ENCODE peak calls at places on chromosomes 3 and 15, in five cellular contexts. B is neuronal stem cell, K is H9, J is H1, Q is trophoblast cell. T is an unnamed sample.

GRCh38 chr15:74378853-74379252 is 11.4 kb upstream of the CYP11A1 start:
- DNase-seq in B (no peak), K (peak; percentile 25), J (no peak), Q (peak; percentile 99), T (no peak)

GRCh38 chr3:149473314-149473990 is 1.0 kb upstream of the TM4SF4 start:
- DNase-seq in B (no peak), K (no peak), J (no peak), Q (no peak), T (peak; percentile 57)

GRCh38 chr3:184003187-184003967 is 14.3 kb downstream of the ABCC5 start:
- DNase-seq in B (no peak), K (no peak), J (no peak), Q (peak; percentile 96), T (peak; percentile 58)

GRCh38 chr15:28885630-28886430 is at the start of gene APBA2:
- DNase-seq in B (no peak), K (peak; percentile 55), J (peak; percentile 78), Q (peak; percentile 13), T (peak; percentile 41)

GRCh38 chr3:45759851-45760250 is 36.5 kb downstream of the SLC6A20 start:
- DNase-seq in B (no peak), K (no peak), J (no peak), Q (no peak), T (no peak)

GRCh38 chr3:176521531-176522175 is 675.6 kb downstream of the TBL1XR1 start:
- DNase-seq in B (no peak), K (no peak), J (no peak), Q (peak; percentile 62), T (no peak)

GRCh38 chr15:41979493-41980266 is 7.3 kb upstream of the EHD4 start:
- DNase-seq in B (no peak), K (no peak), J (no peak), Q (peak; percentile 92), T (no peak)

GRCh38 chr3:71294919-71295318 is 288.6 kb downstream of the FOXP1 start:
- DNase-seq in B (no peak), K (no peak), J (no peak), Q (no peak), T (no peak)

GRCh38 chr3:58051196-58051595 is 43.0 kb downstream of the FLNB start:
- DNase-seq in B (no peak), K (no peak), J (no peak), Q (peak; percentile 99), T (peak; percentile 97)

GRCh38 chr3:69439683-69440270 is 53.9 kb upstream of the FRMD4B start:
- DNase-seq in B (no peak), K (no peak), J (no peak), Q (peak; percentile 45), T (peak; percentile 40)

GRCh38 chr3:34001990-34002389 is 203.6 kb downstream of the PDCD6IP start:
- DNase-seq in B (no peak), K (no peak), J (no peak), Q (no peak), T (no peak)

GRCh38 chr3:122692674-122693073 is 12.0 kb downstream of the PARP14 start:
- DNase-seq in B (no peak), K (no peak), J (no peak), Q (no peak), T (no peak)

GRCh38 chr15:85800460-85801123 is 5.9 kb upstream of the KLHL25 start:
- DNase-seq in B (no peak), K (peak; percentile 59), J (no peak), Q (peak; percentile 65), T (peak; percentile 43)

GRCh38 chr15:73991260-73991659 is 835 bp downstream of the STOML1 start:
- DNase-seq in B (no peak), K (no peak), J (no peak), Q (no peak), T (peak; percentile 45)

GRCh38 chr3:133966954-133967353 is 62.8 kb downstream of the SLCO2A1 start:
- DNase-seq in B (no peak), K (peak; percentile 43), J (no peak), Q (no peak), T (no peak)
- H2BK12ac ChIP-seq in B (no peak overlapping the region), K (no peak overlapping the region), J (peak overlapping the region; percentile 18), Q (no peak overlapping the region), T (no peak overlapping the region)

DNA sequence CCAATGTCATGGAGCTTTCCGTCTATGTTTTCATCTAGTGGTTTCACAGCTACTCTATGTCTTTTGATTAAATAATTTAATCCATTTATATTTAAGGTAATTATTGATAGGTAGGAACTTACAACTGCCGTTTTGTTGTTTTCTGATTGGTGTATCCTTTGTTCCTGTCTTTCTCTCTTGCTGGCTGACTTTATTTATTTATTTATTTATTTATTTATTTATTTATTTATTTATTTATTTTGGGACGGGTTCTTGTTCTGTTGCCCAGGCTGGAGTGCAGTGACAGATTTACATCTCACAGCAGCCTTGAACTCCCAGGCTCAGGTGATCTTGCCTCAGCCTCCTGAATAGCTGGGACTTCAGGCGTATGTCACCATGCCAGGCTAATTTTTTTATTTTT is 299.2 kb upstream of the COL8A1 start:
- DNase-seq in B (no peak), K (no peak), J (no peak), Q (no peak), T (no peak)
- H3K18ac ChIP-seq in B (no peak overlapping the region), K (no peak overlapping the region), J (no peak overlapping the region), Q (no peak overlapping the region), T (no peak overlapping the region)

GRCh38 chr3:48464713-48465221 is 18.2 kb downstream of the ATRIP start:
- DNase-seq in B (no peak), K (peak; percentile 28), J (no peak), Q (no peak), T (no peak)
- H2BK12ac ChIP-seq in B (peak overlapping the region; percentile 92), K (no peak overlapping the region), J (no peak overlapping the region), Q (no peak overlapping the region), T (no peak overlapping the region)

DNA sequence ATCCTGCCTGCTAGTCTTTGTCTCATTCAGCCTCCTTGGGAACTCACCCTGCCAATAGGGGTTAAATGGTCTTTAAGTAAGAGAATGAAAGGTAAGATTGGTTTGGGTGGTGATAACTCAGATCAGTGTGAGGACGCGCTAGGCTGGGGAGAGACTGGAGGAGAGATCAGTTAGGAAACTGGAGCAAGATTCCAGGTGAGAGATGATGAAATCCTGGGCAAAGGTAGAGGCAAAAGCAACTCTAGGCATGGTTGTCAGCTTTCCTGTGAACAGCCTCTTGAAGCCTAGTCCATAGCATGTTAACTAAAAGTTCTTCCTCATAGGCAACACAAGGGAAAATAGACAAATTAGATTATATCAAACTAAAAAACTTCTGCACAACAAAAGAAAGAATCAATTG is 145.2 kb upstream of the ANKRD28 start:
- DNase-seq in B (no peak), K (no peak), J (no peak), Q (peak; percentile 21), T (no peak)
- H3K18ac ChIP-seq in B (no peak overlapping the region), K (no peak overlapping the region), J (no peak overlapping the region), Q (no peak overlapping the region), T (no peak overlapping the region)

GRCh38 chr15:60000824-60001641 is 3.1 kb upstream of the FOXB1 start:
- DNase-seq in B (peak; percentile 24), K (no peak), J (no peak), Q (no peak), T (no peak)

GRCh38 chr15:59999558-60000112 is 4.5 kb upstream of the FOXB1 start:
- DNase-seq in B (no peak), K (no peak), J (peak; percentile 54), Q (no peak), T (no peak)

GRCh38 chr15:60001642-60002527 is 2.2 kb upstream of the FOXB1 start:
- DNase-seq in B (peak; percentile 27), K (no peak), J (peak; percentile 50), Q (no peak), T (no peak)

GRCh38 chr15:59999064-59999377 is 5.1 kb upstream of the FOXB1 start:
- DNase-seq in B (no peak), K (peak; percentile 67), J (peak; percentile 60), Q (no peak), T (no peak)

DNA sequence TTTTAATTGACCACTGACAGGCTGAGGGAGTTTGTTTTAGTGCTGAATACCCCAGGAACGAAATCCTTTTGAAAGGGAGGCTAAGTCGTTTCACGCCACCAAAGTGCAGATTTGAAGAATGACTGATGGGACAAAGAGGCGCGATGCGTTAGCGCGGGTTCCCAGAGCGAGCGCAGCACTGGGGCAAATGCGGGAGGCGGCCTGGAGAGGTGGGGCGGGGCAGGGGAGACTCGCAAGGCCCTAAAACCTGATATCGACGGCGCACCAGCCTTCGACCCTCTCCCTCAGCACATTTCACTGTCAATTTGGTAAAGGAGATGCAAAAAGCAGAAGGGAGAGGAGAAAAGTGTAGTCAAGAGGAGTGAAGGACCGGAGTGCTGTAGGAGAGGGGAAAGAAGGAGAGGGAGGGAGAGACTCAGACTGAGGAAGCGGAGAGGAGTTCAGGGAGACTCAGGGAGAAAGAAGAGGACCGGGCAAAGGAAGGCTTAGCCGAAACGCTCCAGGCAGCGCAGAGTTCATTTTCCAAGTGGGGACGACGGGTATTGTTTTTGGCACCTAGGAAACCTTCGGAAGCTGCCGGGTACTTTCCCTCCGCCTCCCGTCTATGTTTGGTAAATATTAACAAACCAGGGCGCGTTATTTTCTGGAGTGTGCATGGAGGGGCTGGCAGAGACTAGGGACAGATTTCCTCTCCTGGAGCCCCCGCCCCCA is 3.8 kb upstream of the FOXB1 start:
- DNase-seq in B (peak; percentile 52), K (peak; percentile 61), J (peak; percentile 67), Q (peak; percentile 26), T (no peak)
- H2BK12ac ChIP-seq in B (no peak overlapping the region), K (no peak overlapping the region), J (peak overlapping the region; percentile 91), Q (no peak overlapping the region), T (no peak overlapping the region)

GRCh38 chr15:50051811-50052419 is 67.1 kb downstream of the ATP8B4 start:
- DNase-seq in B (peak; percentile 48), K (peak; percentile 41), J (no peak), Q (peak; percentile 79), T (peak; percentile 88)
- H3K18ac ChIP-seq in B (no peak overlapping the region), K (no peak overlapping the region), J (no peak overlapping the region), Q (no peak overlapping the region), T (peak overlapping the region; percentile 37)

DNA sequence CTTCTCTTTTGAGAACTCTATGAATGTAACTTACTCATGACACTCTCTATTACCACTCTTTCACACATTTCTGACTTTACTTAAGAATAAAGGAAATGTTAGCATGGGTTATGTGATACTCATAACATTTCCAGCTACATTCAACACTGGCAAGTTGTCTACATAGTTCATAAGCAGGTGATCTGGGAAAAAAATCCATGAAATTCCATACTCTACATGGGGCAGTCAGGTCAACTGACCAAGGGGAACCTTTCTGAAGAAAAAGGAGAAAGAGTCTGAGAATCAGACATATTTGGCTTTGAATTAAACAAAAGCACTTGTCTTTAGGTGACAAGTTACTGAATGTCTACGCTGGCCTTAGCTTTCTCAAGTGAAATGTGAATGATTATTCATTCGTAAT is 329.1 kb upstream of the ROBO1 start:
- DNase-seq in B (no peak), K (no peak), J (no peak), Q (no peak), T (no peak)
- H2BK12ac ChIP-seq in B (no peak overlapping the region), K (no peak overlapping the region), J (no peak overlapping the region), Q (no peak overlapping the region), T (no peak overlapping the region)